ENCODE peak calls at places on chromosomes 5 and 9, in seven cellular contexts. H is GM12865, P is GM10248, N is fibroblast of villous mesenchyme, V is uterus, I is endothelial cell of umbilical vein, M is HFF-Myc. E is an unnamed sample.
A peak's percentile ranks its signal among the peaks of the same experiment; 100 is the strongest.

GRCh38 chr9:137458194-137459146 is 664 bp downstream of the NSMF start:
- DNase-seq in H (no peak), P (no peak), N (no peak), V (peak; percentile 40), I (no peak), M (no peak), E (no peak)

GRCh38 chr5:44949687-44950086 is 140.9 kb downstream of the MRPS30 start:
- DNase-seq in H (no peak), P (no peak), N (no peak), V (no peak), I (no peak), M (no peak), E (no peak)

GRCh38 chr9:97038909-97039781 is at the start of gene CTSV:
- DNase-seq in H (peak; percentile 74), P (peak; percentile 91), N (peak; percentile 85), V (peak; percentile 68), I (peak; percentile 90), M (peak; percentile 31), E (peak; percentile 91)

GRCh38 chr5:152106571-152106970 is 181.9 kb upstream of the GLRA1 start:
- DNase-seq in H (no peak), P (no peak), N (no peak), V (no peak), I (no peak), M (no peak), E (no peak)

GRCh38 chr5:134913254-134913653 is 8.3 kb downstream of the PCBD2 start:
- DNase-seq in H (no peak), P (no peak), N (no peak), V (no peak), I (no peak), M (no peak), E (no peak)

GRCh38 chr9:19441730-19442129 is 32.9 kb downstream of the ACER2 start:
- DNase-seq in H (peak; percentile 47), P (peak; percentile 65), N (no peak), V (no peak), I (peak; percentile 47), M (no peak), E (peak; percentile 71)

GRCh38 chr5:124735169-124735858 is 11.1 kb downstream of the ZNF608 start:
- DNase-seq in H (no peak), P (no peak), N (peak; percentile 76), V (no peak), I (no peak), M (peak; percentile 95), E (peak; percentile 36)

GRCh38 chr5:122295138-122295537 is 16.9 kb upstream of the SNCAIP start:
- DNase-seq in H (peak; percentile 58), P (no peak), N (no peak), V (no peak), I (peak; percentile 37), M (no peak), E (no peak)

GRCh38 chr5:178335287-178336030 is 102.9 kb upstream of the PHYKPL start:
- DNase-seq in H (no peak), P (no peak), N (no peak), V (no peak), I (no peak), M (no peak), E (no peak)

DNA sequence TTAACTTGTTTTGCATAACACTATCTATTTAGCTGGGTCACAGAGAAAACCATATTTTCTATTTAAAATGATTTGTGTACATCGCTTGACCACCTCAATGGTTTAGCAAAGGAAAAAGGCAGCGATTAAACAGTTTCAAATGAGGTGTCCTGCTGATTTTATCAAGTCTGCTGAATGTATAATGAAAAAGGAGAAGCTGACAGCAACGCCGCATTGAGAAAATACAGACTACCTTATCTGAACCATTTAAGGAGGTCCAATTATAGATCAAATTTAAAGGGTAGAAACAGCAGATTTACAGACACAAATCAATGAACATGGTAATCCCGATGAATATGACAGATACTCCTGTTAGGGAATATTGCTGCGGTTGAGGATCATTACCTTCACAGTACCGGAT is 29.6 kb downstream of the PSMB7 start:
- DNase-seq in H (no peak), P (no peak), N (no peak), V (no peak), I (no peak), M (no peak), E (no peak)
- TF ChIP-seq CTCF in H (no peak), P (no peak), N (no peak), V (no peak), I (no peak), M (no peak), E (no peak)

DNA sequence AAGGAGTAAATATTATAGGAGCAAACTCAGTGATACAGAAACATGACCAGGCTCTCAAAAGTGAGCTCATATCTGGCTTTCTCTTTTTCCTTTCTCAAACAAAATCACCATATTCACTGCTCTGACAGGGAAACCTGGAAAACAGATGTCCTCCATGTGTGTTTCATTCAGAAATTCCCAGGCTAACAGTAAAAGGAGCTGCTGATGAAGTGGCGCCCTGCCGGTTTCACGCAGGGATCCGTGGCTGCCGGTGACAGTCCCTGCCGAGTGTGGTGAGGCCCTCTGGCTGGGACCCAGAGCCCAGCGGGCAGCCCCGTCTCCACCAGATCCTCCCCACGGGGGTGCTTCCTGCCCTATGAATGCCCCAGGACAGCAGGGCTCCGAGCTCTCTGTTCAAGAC is 208.1 kb downstream of the GNA14 start:
- DNase-seq in H (no peak), P (no peak), N (peak; percentile 52), V (no peak), I (no peak), M (peak; percentile 74), E (no peak)
- TF ChIP-seq CTCF in H (no peak), P (no peak), N (no peak), V (no peak), I (no peak), M (no peak), E (no peak)

GRCh38 chr9:101466863-101467262 is 31.3 kb upstream of the ALDOB start:
- DNase-seq in H (no peak), P (no peak), N (no peak), V (no peak), I (no peak), M (no peak), E (no peak)

GRCh38 chr9:101463397-101463796 is 27.8 kb upstream of the ALDOB start:
- DNase-seq in H (no peak), P (no peak), N (peak; percentile 7), V (no peak), I (no peak), M (no peak), E (no peak)

GRCh38 chr9:101468116-101468515 is 32.5 kb upstream of the ALDOB start:
- DNase-seq in H (no peak), P (no peak), N (no peak), V (no peak), I (no peak), M (no peak), E (no peak)

GRCh38 chr9:101467690-101468089 is 32.1 kb upstream of the ALDOB start:
- DNase-seq in H (no peak), P (no peak), N (no peak), V (no peak), I (no peak), M (no peak), E (no peak)

GRCh38 chr9:101465330-101465915 is 29.8 kb upstream of the ALDOB start:
- DNase-seq in H (peak; percentile 11), P (no peak), N (peak; percentile 72), V (peak; percentile 27), I (peak; percentile 23), M (peak; percentile 88), E (no peak)
- TF ChIP-seq CTCF in H (no peak), P (no peak), N (peak; percentile 49), V (no peak), I (no peak), M (peak; percentile 57), E (peak; percentile 17)

GRCh38 chr5:23977996-23978395 is 470.6 kb downstream of the PRDM9 start:
- DNase-seq in H (peak; percentile 6), P (no peak), N (no peak), V (no peak), I (no peak), M (no peak), E (no peak)
- TF ChIP-seq CTCF in H (peak; percentile 15), P (no peak), N (peak; percentile 13), V (no peak), I (no peak), M (peak; percentile 38), E (peak; percentile 39)

GRCh38 chr5:69029292-69029691 is 64.5 kb upstream of the SLC30A5 start:
- DNase-seq in H (no peak), P (peak; percentile 19), N (no peak), V (no peak), I (no peak), M (no peak), E (no peak)

GRCh38 chr5:69019665-69020064 is 74.1 kb upstream of the SLC30A5 start:
- DNase-seq in H (no peak), P (no peak), N (no peak), V (no peak), I (no peak), M (peak; percentile 51), E (no peak)

DNA sequence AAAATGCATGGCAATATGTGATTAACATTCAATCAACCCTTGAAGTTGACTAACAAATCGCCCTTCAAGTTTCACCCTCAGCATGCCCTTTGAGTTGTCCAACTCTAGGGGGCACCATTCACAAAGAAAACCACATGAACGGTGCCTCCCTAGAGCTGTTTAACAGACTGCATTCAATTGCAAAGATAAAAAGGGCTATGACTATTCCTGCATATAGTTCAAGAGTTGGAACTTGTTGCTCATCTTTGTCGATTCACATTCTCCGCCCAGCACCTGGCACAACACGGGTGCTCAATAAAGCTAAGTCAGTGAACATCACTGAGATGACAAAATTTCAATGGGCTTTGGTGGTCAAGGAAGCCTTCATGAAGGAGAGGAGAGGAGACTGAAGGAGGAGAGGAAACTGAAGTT is 69.6 kb upstream of the SLC30A5 start:
- DNase-seq in H (peak; percentile 58), P (peak; percentile 48), N (peak; percentile 59), V (no peak), I (peak; percentile 38), M (peak; percentile 27), E (peak; percentile 54)
- TF ChIP-seq CTCF in H (peak; percentile 52), P (peak; percentile 62), N (peak; percentile 71), V (no peak), I (peak; percentile 52), M (peak; percentile 72), E (peak; percentile 69)

DNA sequence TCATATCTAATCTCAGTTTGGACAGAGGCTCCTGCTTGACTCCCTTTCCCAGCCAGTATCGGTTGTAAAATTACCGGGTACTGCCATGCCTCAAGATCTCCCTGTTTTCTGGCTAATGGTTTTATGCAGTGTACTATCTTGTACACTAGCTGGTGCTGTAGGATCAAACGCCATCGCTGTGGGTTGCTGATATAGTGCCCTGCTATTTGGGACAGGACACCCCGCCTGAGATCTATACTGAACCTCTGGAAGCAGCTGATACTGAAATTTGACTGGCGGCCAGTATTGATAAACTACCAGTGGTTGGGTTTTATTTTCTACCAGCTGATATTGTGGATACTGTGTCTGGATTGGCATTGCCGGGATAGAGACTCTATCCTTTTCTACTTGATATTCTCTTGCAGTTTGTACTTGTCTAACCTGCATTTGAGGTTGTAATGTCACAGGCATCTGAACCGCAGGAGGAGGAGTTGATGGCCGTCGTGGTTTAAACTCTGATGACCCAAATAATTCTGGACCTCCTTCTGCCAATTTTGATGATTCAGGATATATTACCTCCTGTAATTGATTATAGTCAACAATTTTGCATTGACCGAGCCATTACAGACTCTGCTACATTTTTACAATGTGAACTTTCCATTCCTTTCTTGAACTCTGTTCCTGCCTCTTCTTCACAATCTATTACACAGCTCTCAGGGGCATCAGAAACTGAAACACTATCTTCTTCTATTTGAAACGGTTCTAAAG is 112.5 kb upstream of the LARP1 start:
- DNase-seq in H (no peak), P (no peak), N (no peak), V (no peak), I (peak; percentile 46), M (peak; percentile 16), E (no peak)
- TF ChIP-seq CTCF in H (peak; percentile 46), P (peak; percentile 41), N (peak; percentile 58), V (no peak), I (peak; percentile 24), M (peak; percentile 76), E (peak; percentile 35)

E was measured in GM13977.